ENCODE peak calls at places on chromosomes 2 and 18, in ten cellular contexts. V is iris pigment epithelial cell; U is AG10803; G is activated CD4-positive, alpha-beta T cell treated with anti-CD3 and anti-CD28 coated beads for 48 hours; O is prostate gland; J is HFF-Myc; Z is Karpas-422; I is NCI-H345; K is NCI-H524; W is cardiac septum. R is an unnamed sample.

GRCh38 chr2:10076988-10077527 is 3.2 kb downstream of the CYS1 start:
- DNase-seq in V (no peak), U (no peak), G (no peak), O (no peak), J (no peak), Z (no peak), I (no peak), K (no peak), W (no peak), R (no peak)

GRCh38 chr2:211157856-211158463 is 601.6 kb downstream of the CPS1 start:
- DNase-seq in V (peak; percentile 62), U (peak; percentile 53), G (peak; percentile 83), O (peak; percentile 58), J (peak; percentile 15), Z (peak; percentile 94), I (peak; percentile 80), K (peak; percentile 72), W (no peak), R (peak; percentile 67)

GRCh38 chr2:109382946-109383345 is 230.8 kb downstream of the SEPTIN10 start:
- DNase-seq in V (peak; percentile 74), U (peak; percentile 78), G (no peak), O (peak; percentile 68), J (peak; percentile 47), Z (no peak), I (peak; percentile 91), K (peak; percentile 12), W (peak; percentile 80), R (peak; percentile 52)

GRCh38 chr18:76380791-76381405 is 114.1 kb downstream of the ZNF516 start:
- DNase-seq in V (no peak), U (no peak), G (peak; percentile 34), O (no peak), J (no peak), Z (peak; percentile 78), I (no peak), K (peak; percentile 13), W (peak; percentile 77), R (no peak)

GRCh38 chr2:112884869-112885502 is 26.0 kb upstream of the IL37 start:
- DNase-seq in V (peak; percentile 24), U (peak; percentile 11), G (peak; percentile 84), O (no peak), J (no peak), Z (peak; percentile 85), I (peak; percentile 24), K (no peak), W (peak; percentile 85), R (peak; percentile 38)

GRCh38 chr2:17918789-17919188 is 40.3 kb downstream of the KCNS3 start:
- DNase-seq in V (no peak), U (no peak), G (no peak), O (no peak), J (no peak), Z (peak; percentile 56), I (peak; percentile 56), K (peak; percentile 51), W (no peak), R (no peak)

GRCh38 chr2:231780123-231780908 is 766 bp downstream of the PDE6D start:
- DNase-seq in V (peak; percentile 42), U (no peak), G (peak; percentile 28), O (no peak), J (no peak), Z (peak; percentile 76), I (peak; percentile 8), K (no peak), W (no peak), R (peak; percentile 46)

GRCh38 chr2:42910657-42911405 is 118.4 kb upstream of the HAAO start:
- DNase-seq in V (no peak), U (no peak), G (no peak), O (peak; percentile 46), J (no peak), Z (no peak), I (no peak), K (no peak), W (peak; percentile 46), R (no peak)

GRCh38 chr2:199261221-199261620 is 196.5 kb downstream of the SATB2 start:
- DNase-seq in V (peak; percentile 17), U (peak; percentile 86), G (no peak), O (no peak), J (peak; percentile 47), Z (no peak), I (no peak), K (no peak), W (no peak), R (peak; percentile 42)

GRCh38 chr18:59748628-59749360 is 51.6 kb upstream of the CCBE1 start:
- DNase-seq in V (peak; percentile 92), U (peak; percentile 94), G (no peak), O (no peak), J (peak; percentile 40), Z (no peak), I (no peak), K (no peak), W (no peak), R (no peak)